ENCODE peak calls at places on chromosome 10, in six cellular contexts. G is adrenal gland; I is activated CD8-positive, alpha-beta T cell treated with anti-CD3 and anti-CD28 coated beads for 36 hours; Z is germinal center; L is H7; X is substantia nigra. S is an unnamed sample.
A peak's percentile ranks its signal among the peaks of the same experiment; 100 is the strongest.

GRCh38 chr10:18254086-18254485 is 113.9 kb downstream of the CACNB2 start:
- DNase-seq in G (no peak), I (no peak), Z (no peak), L (no peak), X (no peak), S (no peak)

GRCh38 chr10:18400911-18401260 is 250.5 kb downstream of the NSUN6 start:
- DNase-seq in G (peak; percentile 29), I (no peak), Z (no peak), L (peak; percentile 41), X (no peak), S (peak; percentile 47)

GRCh38 chr10:87092861-87093460 is 1.7 kb downstream of the GLUD1 start:
- DNase-seq in G (no peak), I (peak; percentile 55), Z (no peak), L (peak; percentile 66), X (no peak), S (peak; percentile 62)

GRCh38 chr10:102196893-102197292 is 29.2 kb upstream of the ELOVL3 start:
- DNase-seq in G (no peak), I (peak; percentile 48), Z (no peak), L (no peak), X (no peak), S (no peak)

GRCh38 chr10:25226775-25227682 is 52.2 kb downstream of the GPR158 start:
- DNase-seq in G (peak; percentile 37), I (peak; percentile 22), Z (no peak), L (peak; percentile 27), X (peak; percentile 34), S (peak; percentile 47)

GRCh38 chr10:94123253-94123995 is 129.7 kb downstream of the PLCE1 start:
- DNase-seq in G (no peak), I (no peak), Z (no peak), L (no peak), X (no peak), S (peak; percentile 71)

GRCh38 chr10:119306964-119307363 is 99.6 kb downstream of the GRK5 start:
- DNase-seq in G (no peak), I (no peak), Z (no peak), L (no peak), X (no peak), S (no peak)

GRCh38 chr10:132833421-132834111 is 47.6 kb upstream of the NKX6-2 start:
- DNase-seq in G (no peak), I (no peak), Z (no peak), L (peak; percentile 40), X (no peak), S (no peak)

GRCh38 chr10:17229967-17230682 is 2.1 kb downstream of the VIM start:
- DNase-seq in G (peak; percentile 85), I (peak; percentile 94), Z (peak; percentile 69), L (peak; percentile 78), X (no peak), S (peak; percentile 87)

GRCh38 chr10:60414877-60415585 is 25.4 kb upstream of the ANK3 start:
- DNase-seq in G (no peak), I (no peak), Z (no peak), L (no peak), X (no peak), S (peak; percentile 89)

GRCh38 chr10:22646291-22646926 is 68.0 kb downstream of the PIP4K2A start:
- DNase-seq in G (no peak), I (no peak), Z (no peak), L (no peak), X (no peak), S (no peak)

S was measured in ELF-1.